ENCODE peak calls at places on chromosome 22, in four cellular contexts. O, Z, N and P are unnamed samples.

GRCh38 chr22:47553436-47553835 is 791.0 kb downstream of the TBC1D22A start:
- DNase-seq in Z (no peak), O (no peak), N (no peak), P (peak)

GRCh38 chr22:43829904-43830851 is 18.1 kb upstream of the EFCAB6 start:
- DNase-seq in N (no peak), Z (peak), O (peak), P (no peak)

GRCh38 chr22:46626911-46627805 is 7.0 kb downstream of the GRAMD4 start:
- DNase-seq in O (no peak), Z (no peak), N (no peak), P (no peak)

GRCh38 chr22:27437570-27437969 is 364.0 kb downstream of the MN1 start:
- DNase-seq in Z (no peak), O (no peak), N (no peak), P (no peak)

GRCh38 chr22:17612057-17612456 is 16.5 kb downstream of the ATP6V1E1 start:
- DNase-seq in Z (no peak), O (no peak), N (no peak), P (no peak)

GRCh38 chr22:23649071-23649501 is 17.0 kb upstream of the DRICH1 start:
- DNase-seq in N (no peak), O (no peak), Z (no peak), P (no peak)

GRCh38 chr22:34800265-34800664 is 265.7 kb upstream of the ISX start:
- DNase-seq in N (no peak), Z (no peak), O (no peak), P (no peak)

GRCh38 chr22:43749473-43749872 is 62.6 kb downstream of the EFCAB6 start:
- DNase-seq in N (no peak), O (no peak), Z (no peak), P (no peak)

GRCh38 chr22:34308101-34308500 is 387.8 kb upstream of the LARGE1 start:
- DNase-seq in N (no peak), O (no peak), Z (no peak), P (no peak)

GRCh38 chr22:24265734-24266133 is 4.9 kb upstream of the SPECC1L start:
- DNase-seq in Z (no peak), O (no peak), N (no peak), P (no peak)

GRCh38 chr22:40853961-40854360 is 2.5 kb downstream of the ST13 start:
- DNase-seq in Z (no peak), O (peak), N (no peak), P (no peak)

GRCh38 chr22:33513388-33514336 is 406.6 kb downstream of the LARGE1 start:
- DNase-seq in Z (peak), N (no peak), O (peak), P (no peak)

GRCh38 chr22:47000256-47000655 is 237.8 kb downstream of the TBC1D22A start:
- DNase-seq in O (no peak), Z (no peak), N (no peak), P (no peak)

GRCh38 chr22:23790819-23791736 is 4.3 kb downstream of the SMARCB1 start:
- DNase-seq in O (peak), Z (peak), N (no peak), P (no peak)

GRCh38 chr22:18987765-18988164 is 51.7 kb upstream of the PRODH start:
- DNase-seq in Z (no peak), N (peak), O (peak), P (peak)
- TF ChIP-seq CTCF in Z (peak), N (peak), O (peak), P (peak)

DNA sequence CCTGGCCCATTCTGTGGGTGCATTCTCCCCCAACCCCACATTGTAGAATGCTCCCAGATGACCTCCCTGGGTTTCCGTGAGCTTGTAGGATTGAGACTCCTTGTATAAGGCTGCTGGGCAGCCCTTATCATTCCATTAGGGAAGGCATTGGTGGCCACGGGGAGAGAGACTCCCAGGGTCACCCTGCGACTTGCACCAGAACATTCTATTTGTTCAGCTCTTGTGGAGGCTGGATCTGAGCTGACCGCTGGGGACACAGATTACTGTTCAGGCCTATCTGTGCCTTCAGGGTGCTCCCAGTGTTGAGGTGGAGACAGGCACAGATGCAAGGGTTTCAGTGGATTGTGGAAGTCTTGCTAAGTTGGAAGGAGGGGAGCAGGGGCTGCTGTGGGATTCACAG is 17.8 kb downstream of the MICALL1 start:
- DNase-seq in Z (no peak), O (no peak), N (no peak), P (no peak)
- TF ChIP-seq CTCF in Z (no peak), O (no peak), N (no peak), P (no peak)

DNA sequence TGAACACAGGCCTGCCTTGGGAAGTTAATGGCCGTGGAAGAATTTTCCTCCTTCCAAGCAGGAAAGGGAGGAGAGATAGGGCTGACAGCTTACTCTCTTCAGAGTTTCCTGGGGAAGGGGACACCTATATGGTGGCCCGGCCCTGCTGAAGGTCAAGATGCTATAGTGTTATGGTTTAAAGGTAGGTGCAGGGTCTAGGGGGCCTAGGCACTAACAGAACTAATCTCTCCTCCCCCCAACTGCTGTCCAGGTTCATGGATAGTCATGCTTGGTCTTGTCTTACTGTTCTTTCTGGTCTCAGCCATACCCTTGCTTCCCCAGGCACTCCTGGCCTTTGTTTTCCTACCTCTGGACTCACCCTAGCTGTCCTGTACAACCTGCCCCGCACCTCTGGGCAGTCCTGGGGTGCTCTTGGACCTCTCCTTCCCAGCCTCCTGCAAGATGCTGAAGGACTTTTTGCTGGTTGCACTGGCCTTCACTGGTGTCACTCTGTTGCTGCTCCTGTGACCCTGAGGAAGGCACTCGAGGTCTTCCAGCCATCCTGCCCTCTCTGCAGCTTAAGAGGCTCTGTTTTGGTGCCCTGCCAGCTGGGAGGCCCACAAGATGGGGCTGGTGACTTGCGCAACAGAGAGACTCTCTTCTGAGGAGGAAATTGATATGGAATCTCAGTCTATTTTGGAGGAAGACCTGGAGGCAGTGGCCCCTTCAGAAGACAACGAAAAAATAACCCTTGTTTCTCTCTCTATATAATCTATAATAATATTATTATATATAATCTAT is 17.9 kb downstream of the SEC14L3 start:
- DNase-seq in Z (peak), O (peak), N (no peak), P (no peak)
- TF ChIP-seq CTCF in Z (no peak), O (no peak), N (no peak), P (peak)

DNA sequence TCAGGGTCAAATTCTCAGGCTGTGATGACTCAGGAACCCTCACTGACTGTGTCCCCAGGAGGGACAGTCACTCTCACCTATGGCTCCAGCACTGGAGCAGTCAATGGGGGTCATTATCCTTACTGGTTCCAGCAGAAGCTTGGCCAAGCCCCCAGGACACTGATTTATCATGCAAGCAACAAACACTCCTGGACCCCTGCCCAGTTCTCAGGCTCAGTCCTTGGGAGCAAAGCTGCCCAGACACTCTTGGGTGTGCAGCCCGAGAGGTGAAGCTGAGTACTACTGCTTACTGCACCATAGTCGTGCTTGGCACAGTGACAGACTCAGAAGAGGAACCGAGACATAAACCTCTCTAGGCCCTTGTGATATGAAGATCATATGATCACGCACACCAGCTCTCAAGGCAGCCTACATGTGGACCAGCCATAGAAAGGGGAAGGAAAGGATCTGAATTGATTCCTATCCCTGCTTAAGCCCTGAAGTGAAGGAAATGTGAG is 58.2 kb downstream of the ZNF280B start:
- DNase-seq in N (no peak), O (no peak), Z (no peak), P (no peak)
- TF ChIP-seq CTCF in N (no peak), O (no peak), Z (no peak), P (no peak)

GRCh38 chr22:49827853-49828598 is at the start of gene BRD1:
- DNase-seq in N (no peak), Z (peak), O (peak), P (no peak)

GRCh38 chr22:49825944-49826602 is 1.6 kb downstream of the BRD1 start:
- DNase-seq in Z (peak), N (no peak), O (peak), P (no peak)

GRCh38 chr22:49828599-49828965 is 909 bp upstream of the BRD1 start:
- DNase-seq in Z (no peak), N (no peak), O (no peak), P (no peak)

GRCh38 chr22:49826603-49827306 is 918 bp downstream of the BRD1 start:
- DNase-seq in N (no peak), O (peak), Z (peak), P (no peak)

DNA sequence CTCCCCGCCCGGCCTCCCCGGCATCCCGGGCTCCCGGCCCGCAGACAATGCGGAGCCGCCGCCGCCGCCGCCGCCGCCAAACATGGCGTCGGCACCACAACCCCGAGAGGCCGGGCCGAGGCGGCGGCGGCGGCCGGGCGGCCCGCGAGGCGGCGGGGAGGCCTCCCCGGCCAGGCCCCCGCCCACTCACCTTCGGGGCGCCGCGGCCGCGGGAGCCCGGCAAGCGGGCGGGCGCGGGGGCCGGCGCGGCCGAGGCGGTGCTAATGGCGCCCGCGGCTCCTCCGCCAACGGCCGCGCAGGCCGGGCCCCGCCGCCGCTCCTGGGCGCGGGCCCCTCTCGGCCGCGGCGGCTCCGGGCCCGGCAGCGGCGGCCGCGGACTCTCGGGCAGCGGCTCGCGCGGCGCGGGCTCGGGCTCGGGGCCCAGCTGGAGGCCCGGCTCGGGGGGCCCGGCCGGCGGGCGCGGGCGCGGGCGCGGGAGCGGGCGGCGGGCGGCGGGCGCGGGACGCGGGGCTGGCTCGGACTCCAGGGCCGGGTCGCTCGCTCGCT is 293 bp downstream of the BRD1 start:
- DNase-seq in Z (peak), O (no peak), N (no peak), P (no peak)
- TF ChIP-seq CTCF in Z (no peak), O (no peak), N (no peak), P (no peak)

DNA sequence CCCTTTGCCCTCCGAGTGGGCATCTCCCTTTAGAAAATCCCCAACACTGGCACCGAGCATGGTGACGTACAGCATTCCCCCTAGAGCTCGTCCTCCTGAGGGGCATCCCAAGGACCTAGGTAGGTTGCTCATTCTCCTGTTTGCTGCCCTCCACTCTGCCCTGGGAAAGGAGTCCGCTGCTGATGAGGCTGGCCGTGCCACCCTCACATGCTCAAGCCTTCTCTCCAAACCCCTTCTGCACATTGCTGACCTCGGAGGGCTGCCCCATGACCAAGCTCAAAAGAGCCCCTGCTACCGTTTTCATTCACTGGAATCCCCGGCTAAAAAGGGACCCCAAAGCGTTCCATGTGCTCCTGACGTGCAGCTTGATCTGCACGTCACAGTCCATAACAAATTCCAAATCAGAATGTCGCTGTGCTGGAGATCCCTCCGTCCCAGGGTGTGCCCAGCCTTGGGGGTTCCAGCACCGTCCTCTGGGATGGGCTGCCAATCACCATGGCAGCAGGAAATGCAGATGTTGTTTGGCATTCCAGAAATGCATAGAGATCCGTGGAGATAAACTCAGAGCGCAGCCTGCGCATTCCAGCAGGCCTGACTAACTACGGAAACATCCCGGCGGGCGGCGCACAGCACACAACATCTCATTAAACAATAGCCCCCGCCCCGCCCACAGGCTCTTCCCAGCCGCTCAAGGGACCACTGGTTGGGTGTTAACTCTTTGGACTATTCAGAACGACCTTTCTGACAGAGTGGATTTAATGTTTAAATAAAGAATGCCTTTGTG is 26.3 kb upstream of the GNB1L start:
- DNase-seq in Z (peak), N (peak), O (peak), P (peak)
- TF ChIP-seq CTCF in Z (no peak), N (no peak), O (no peak), P (no peak)

GRCh38 chr22:37160037-37160436 is 10.3 kb upstream of the IL2RB start:
- DNase-seq in N (no peak), O (no peak), Z (no peak), P (no peak)
- TF ChIP-seq CTCF in N (no peak), O (no peak), Z (no peak), P (peak)

DNA sequence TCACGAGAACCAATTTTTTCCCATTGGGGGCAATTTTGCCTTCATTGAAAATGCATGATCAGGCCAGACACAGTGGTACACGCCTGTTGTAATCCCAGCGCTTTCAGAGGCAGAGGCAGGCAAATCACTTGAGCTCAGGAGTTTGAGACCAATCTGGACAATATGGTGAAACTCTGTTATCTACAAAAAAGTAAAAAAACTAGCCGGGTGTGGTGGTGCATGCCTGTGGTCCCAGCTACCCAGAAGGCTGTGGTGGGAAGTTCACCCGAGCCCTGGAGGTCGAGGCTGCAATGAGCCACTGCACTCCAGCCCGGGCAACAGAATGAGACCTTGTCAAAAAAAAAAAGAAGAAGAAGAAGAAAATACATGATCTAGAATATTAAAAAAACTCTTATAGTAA is 19.2 kb upstream of the UPK3A start:
- DNase-seq in Z (no peak), N (no peak), O (no peak), P (no peak)
- TF ChIP-seq CTCF in Z (no peak), N (no peak), O (no peak), P (no peak)

GRCh38 chr22:42444060-42444904 is 12.1 kb upstream of the NFAM1 start:
- DNase-seq in O (peak), N (peak), Z (peak), P (peak)
- TF ChIP-seq CTCF in O (peak), N (peak), Z (peak), P (peak)